ENCODE peak calls at places on chromosomes 6 and 20, in six cellular contexts. Y is lung microvascular endothelial cell; I is ovary; R is effector CD4-positive, alpha-beta T cell; P is activated naive CD4-positive, alpha-beta T cell; Q is skeletal muscle cell. K is an unnamed sample.

GRCh38 chr6:34249469-34250370 is 914 bp upstream of the SMIM29 start:
- DNase-seq in Y (no peak), I (no peak), R (no peak), P (no peak), Q (no peak), K (no peak)

GRCh38 chr6:11368760-11369159 is 136.3 kb upstream of the NEDD9 start:
- DNase-seq in Y (no peak), I (no peak), R (no peak), P (no peak), Q (no peak), K (peak)

GRCh38 chr20:986733-987355 is 15.3 kb downstream of the RSPO4 start:
- DNase-seq in Y (no peak), I (no peak), R (no peak), P (no peak), Q (no peak), K (no peak)

GRCh38 chr6:136668571-136668970 is 118.3 kb upstream of the MAP7 start:
- DNase-seq in Y (no peak), I (no peak), R (no peak), P (no peak), Q (no peak), K (no peak)

GRCh38 chr20:17281478-17281877 is 54.6 kb downstream of the PCSK2 start:
- DNase-seq in Y (peak), I (no peak), R (no peak), P (no peak), Q (no peak), K (no peak)

GRCh38 chr20:10453241-10453640 is 18.1 kb downstream of the SLX4IP start:
- DNase-seq in Y (peak), I (no peak), R (no peak), P (no peak), Q (no peak), K (peak)

GRCh38 chr6:106069478-106069877 is 16.7 kb upstream of the PRDM1 start:
- DNase-seq in Y (peak), I (no peak), R (no peak), P (no peak), Q (peak), K (no peak)

GRCh38 chr6:9056556-9056955 is 621.2 kb upstream of the SLC35B3 start:
- DNase-seq in Y (no peak), I (no peak), R (no peak), P (no peak), Q (no peak), K (no peak)

GRCh38 chr6:5996701-5997419 is 9.9 kb downstream of the NRN1 start:
- DNase-seq in Y (peak), I (no peak), R (no peak), P (no peak), Q (no peak), K (no peak)

GRCh38 chr6:12815884-12816600 is 99.5 kb downstream of the PHACTR1 start:
- DNase-seq in Y (no peak), I (no peak), R (no peak), P (no peak), Q (no peak), K (no peak)

GRCh38 chr6:71965404-71965803 is 79.1 kb downstream of the RIMS1 start:
- DNase-seq in Y (no peak), I (no peak), R (no peak), P (no peak), Q (no peak), K (no peak)

GRCh38 chr6:121856296-121856695 is 420.9 kb downstream of the GJA1 start:
- DNase-seq in Y (no peak), I (no peak), R (no peak), P (no peak), Q (no peak), K (no peak)

K was measured in GM10248.